ENCODE peak calls at places on chromosomes 12 and 14, in ten cellular contexts. One of them, this sample, is unnamed.

GRCh38 chr12:109833307-109834189 is at the start of gene TRPV4:
- DNase-seq in activated gamma-delta T cell treated with Interleukin-2 at 50 U/mL for 16 hours: no peak
- DNase-seq in Caco-2: no peak
- DNase-seq in heart left ventricle: no peak
- DNase-seq in natural killer cell: no peak
- DNase-seq in CD4-positive, alpha-beta memory T cell: no peak
- DNase-seq in adipocyte: peak; percentile 74
- DNase-seq in NCI-H460: no peak
- DNase-seq in cardiac muscle cell: peak; percentile 68
- DNase-seq in WERI-Rb-1: no peak
- DNase-seq in this sample: no peak

GRCh38 chr14:49203676-49204075 is 382.5 kb downstream of the RPS29 start:
- DNase-seq in activated gamma-delta T cell treated with Interleukin-2 at 50 U/mL for 16 hours: no peak
- DNase-seq in Caco-2: no peak
- DNase-seq in heart left ventricle: no peak
- DNase-seq in natural killer cell: no peak
- DNase-seq in CD4-positive, alpha-beta memory T cell: no peak
- DNase-seq in adipocyte: no peak
- DNase-seq in NCI-H460: no peak
- DNase-seq in cardiac muscle cell: no peak
- DNase-seq in WERI-Rb-1: no peak
- DNase-seq in this sample: no peak

GRCh38 chr14:96125536-96125935 is 79.1 kb upstream of the BDKRB2 start:
- DNase-seq in activated gamma-delta T cell treated with Interleukin-2 at 50 U/mL for 16 hours: no peak
- DNase-seq in Caco-2: no peak
- DNase-seq in heart left ventricle: no peak
- DNase-seq in natural killer cell: no peak
- DNase-seq in CD4-positive, alpha-beta memory T cell: no peak
- DNase-seq in adipocyte: no peak
- DNase-seq in NCI-H460: no peak
- DNase-seq in cardiac muscle cell: peak; percentile 69
- DNase-seq in WERI-Rb-1: no peak
- DNase-seq in this sample: no peak

GRCh38 chr14:89444536-89445125 is 27.6 kb upstream of the FOXN3 start:
- DNase-seq in activated gamma-delta T cell treated with Interleukin-2 at 50 U/mL for 16 hours: no peak
- DNase-seq in Caco-2: no peak
- DNase-seq in heart left ventricle: no peak
- DNase-seq in natural killer cell: no peak
- DNase-seq in CD4-positive, alpha-beta memory T cell: no peak
- DNase-seq in adipocyte: peak; percentile 14
- DNase-seq in NCI-H460: no peak
- DNase-seq in cardiac muscle cell: peak; percentile 47
- DNase-seq in WERI-Rb-1: no peak
- DNase-seq in this sample: no peak

GRCh38 chr14:75559451-75560187 is 18.8 kb upstream of the FLVCR2 start:
- DNase-seq in activated gamma-delta T cell treated with Interleukin-2 at 50 U/mL for 16 hours: no peak
- DNase-seq in Caco-2: no peak
- DNase-seq in heart left ventricle: no peak
- DNase-seq in natural killer cell: no peak
- DNase-seq in CD4-positive, alpha-beta memory T cell: no peak
- DNase-seq in adipocyte: peak; percentile 77
- DNase-seq in NCI-H460: no peak
- DNase-seq in cardiac muscle cell: peak; percentile 87
- DNase-seq in WERI-Rb-1: no peak
- DNase-seq in this sample: peak; percentile 9

GRCh38 chr14:31261859-31262739 is 54.5 kb upstream of the HECTD1 start:
- DNase-seq in activated gamma-delta T cell treated with Interleukin-2 at 50 U/mL for 16 hours: no peak
- DNase-seq in Caco-2: peak; percentile 68
- DNase-seq in heart left ventricle: no peak
- DNase-seq in natural killer cell: no peak
- DNase-seq in CD4-positive, alpha-beta memory T cell: no peak
- DNase-seq in adipocyte: peak; percentile 69
- DNase-seq in NCI-H460: no peak
- DNase-seq in cardiac muscle cell: peak; percentile 63
- DNase-seq in WERI-Rb-1: no peak
- DNase-seq in this sample: no peak

GRCh38 chr12:122852336-122853275 is 17.3 kb downstream of the HIP1R start:
- DNase-seq in activated gamma-delta T cell treated with Interleukin-2 at 50 U/mL for 16 hours: no peak
- DNase-seq in Caco-2: no peak
- DNase-seq in heart left ventricle: no peak
- DNase-seq in natural killer cell: no peak
- DNase-seq in CD4-positive, alpha-beta memory T cell: no peak
- DNase-seq in adipocyte: no peak
- DNase-seq in NCI-H460: no peak
- DNase-seq in cardiac muscle cell: no peak
- DNase-seq in WERI-Rb-1: no peak
- DNase-seq in this sample: no peak

GRCh38 chr12:131105736-131106356 is 152.1 kb downstream of the ADGRD1 start:
- DNase-seq in activated gamma-delta T cell treated with Interleukin-2 at 50 U/mL for 16 hours: peak; percentile 25
- DNase-seq in Caco-2: no peak
- DNase-seq in heart left ventricle: peak; percentile 15
- DNase-seq in natural killer cell: no peak
- DNase-seq in CD4-positive, alpha-beta memory T cell: peak; percentile 55
- DNase-seq in adipocyte: no peak
- DNase-seq in NCI-H460: no peak
- DNase-seq in cardiac muscle cell: no peak
- DNase-seq in WERI-Rb-1: no peak
- DNase-seq in this sample: no peak

GRCh38 chr14:77965919-77966435 is 166.1 kb downstream of the ADCK1 start:
- DNase-seq in activated gamma-delta T cell treated with Interleukin-2 at 50 U/mL for 16 hours: no peak
- DNase-seq in Caco-2: no peak
- DNase-seq in heart left ventricle: no peak
- DNase-seq in natural killer cell: no peak
- DNase-seq in CD4-positive, alpha-beta memory T cell: no peak
- DNase-seq in adipocyte: peak; percentile 19
- DNase-seq in NCI-H460: no peak
- DNase-seq in cardiac muscle cell: peak; percentile 57
- DNase-seq in WERI-Rb-1: no peak
- DNase-seq in this sample: no peak